ENCODE peak calls at places on chromosomes 1 and 21, in five cellular contexts. One of them, this sample, is unnamed.

GRCh38 chr1:174165471-174166137 is 6.3 kb downstream of the RABGAP1L start:
- DNase-seq in lower leg skin: no peak
- DNase-seq in foreskin fibroblast: no peak
- DNase-seq in body of pancreas: no peak
- DNase-seq in fibroblast of the aortic adventitia: peak
- DNase-seq in this sample: no peak

GRCh38 chr1:186183970-186184628 is 191.0 kb downstream of the TPR start:
- DNase-seq in lower leg skin: no peak
- DNase-seq in foreskin fibroblast: no peak
- DNase-seq in body of pancreas: no peak
- DNase-seq in fibroblast of the aortic adventitia: peak
- DNase-seq in this sample: no peak

GRCh38 chr1:197200468-197200899 is 54.0 kb upstream of the ASPM start:
- DNase-seq in lower leg skin: peak
- DNase-seq in foreskin fibroblast: peak
- DNase-seq in body of pancreas: no peak
- DNase-seq in fibroblast of the aortic adventitia: peak
- DNase-seq in this sample: no peak

GRCh38 chr1:27031235-27032118 is 18.8 kb upstream of the TENT5B start:
- DNase-seq in lower leg skin: peak
- DNase-seq in foreskin fibroblast: peak
- DNase-seq in body of pancreas: peak
- DNase-seq in fibroblast of the aortic adventitia: peak
- DNase-seq in this sample: peak

GRCh38 chr1:3461238-3461933 is 6.9 kb downstream of the ARHGEF16 start:
- DNase-seq in lower leg skin: no peak
- DNase-seq in foreskin fibroblast: no peak
- DNase-seq in body of pancreas: no peak
- DNase-seq in fibroblast of the aortic adventitia: no peak
- DNase-seq in this sample: no peak

GRCh38 chr21:42811960-42812359 is 67.4 kb downstream of the WDR4 start:
- DNase-seq in lower leg skin: no peak
- DNase-seq in foreskin fibroblast: no peak
- DNase-seq in body of pancreas: no peak
- DNase-seq in fibroblast of the aortic adventitia: no peak
- DNase-seq in this sample: no peak

GRCh38 chr1:220874201-220874655 is 5.0 kb upstream of the HLX start:
- DNase-seq in lower leg skin: no peak
- DNase-seq in foreskin fibroblast: no peak
- DNase-seq in body of pancreas: no peak
- DNase-seq in fibroblast of the aortic adventitia: peak
- DNase-seq in this sample: peak

GRCh38 chr1:153627797-153628626 is at the start of gene S100A1:
- DNase-seq in lower leg skin: no peak
- DNase-seq in foreskin fibroblast: no peak
- DNase-seq in body of pancreas: peak
- DNase-seq in fibroblast of the aortic adventitia: no peak
- DNase-seq in this sample: no peak

GRCh38 chr1:71351438-71351837 is 270.6 kb upstream of the ZRANB2 start:
- DNase-seq in lower leg skin: no peak
- DNase-seq in foreskin fibroblast: peak
- DNase-seq in body of pancreas: no peak
- DNase-seq in fibroblast of the aortic adventitia: peak
- DNase-seq in this sample: no peak

GRCh38 chr1:223628233-223628632 is 37.3 kb downstream of the CAPN8 start:
- DNase-seq in lower leg skin: no peak
- DNase-seq in foreskin fibroblast: no peak
- DNase-seq in body of pancreas: peak
- DNase-seq in fibroblast of the aortic adventitia: peak
- DNase-seq in this sample: peak

GRCh38 chr1:117590273-117590925 is 15.4 kb upstream of the TENT5C start:
- DNase-seq in lower leg skin: no peak
- DNase-seq in foreskin fibroblast: no peak
- DNase-seq in body of pancreas: peak
- DNase-seq in fibroblast of the aortic adventitia: no peak
- DNase-seq in this sample: no peak

GRCh38 chr1:212281589-212281988 is 3.6 kb upstream of the PPP2R5A start:
- DNase-seq in lower leg skin: no peak
- DNase-seq in foreskin fibroblast: peak
- DNase-seq in body of pancreas: no peak
- DNase-seq in fibroblast of the aortic adventitia: peak
- DNase-seq in this sample: no peak

GRCh38 chr21:28975401-28975800 is 17.3 kb downstream of the LTN1 start:
- DNase-seq in lower leg skin: no peak
- DNase-seq in foreskin fibroblast: peak
- DNase-seq in body of pancreas: no peak
- DNase-seq in fibroblast of the aortic adventitia: peak
- DNase-seq in this sample: no peak

GRCh38 chr1:61808968-61809367 is 66.7 kb downstream of the PATJ start:
- DNase-seq in lower leg skin: no peak
- DNase-seq in foreskin fibroblast: peak
- DNase-seq in body of pancreas: no peak
- DNase-seq in fibroblast of the aortic adventitia: peak
- DNase-seq in this sample: no peak

GRCh38 chr1:5648410-5649165 is 343.6 kb downstream of the NPHP4 start:
- DNase-seq in lower leg skin: no peak
- DNase-seq in foreskin fibroblast: no peak
- DNase-seq in body of pancreas: no peak
- DNase-seq in fibroblast of the aortic adventitia: no peak
- DNase-seq in this sample: no peak

GRCh38 chr1:201719812-201720521 is 109.0 kb upstream of the IPO9 start:
- DNase-seq in lower leg skin: peak
- DNase-seq in foreskin fibroblast: peak
- DNase-seq in body of pancreas: peak
- DNase-seq in fibroblast of the aortic adventitia: peak
- DNase-seq in this sample: no peak

GRCh38 chr1:20150969-20151368 is 11.8 kb downstream of the PLA2G2F start:
- DNase-seq in lower leg skin: no peak
- DNase-seq in foreskin fibroblast: no peak
- DNase-seq in body of pancreas: peak
- DNase-seq in fibroblast of the aortic adventitia: no peak
- DNase-seq in this sample: no peak

GRCh38 chr1:20153000-20153418 is 13.9 kb downstream of the PLA2G2F start:
- DNase-seq in lower leg skin: no peak
- DNase-seq in foreskin fibroblast: no peak
- DNase-seq in body of pancreas: peak
- DNase-seq in fibroblast of the aortic adventitia: no peak
- DNase-seq in this sample: peak

GRCh38 chr1:20154306-20154831 is 15.2 kb downstream of the PLA2G2F start:
- DNase-seq in lower leg skin: no peak
- DNase-seq in foreskin fibroblast: no peak
- DNase-seq in body of pancreas: peak
- DNase-seq in fibroblast of the aortic adventitia: no peak
- DNase-seq in this sample: no peak

GRCh38 chr1:20151906-20152598 is 12.9 kb downstream of the PLA2G2F start:
- DNase-seq in lower leg skin: peak
- DNase-seq in foreskin fibroblast: peak
- DNase-seq in body of pancreas: peak
- DNase-seq in fibroblast of the aortic adventitia: peak
- DNase-seq in this sample: peak

GRCh38 chr1:20152599-20152930 is 13.4 kb downstream of the PLA2G2F start:
- DNase-seq in lower leg skin: no peak
- DNase-seq in foreskin fibroblast: no peak
- DNase-seq in body of pancreas: no peak
- DNase-seq in fibroblast of the aortic adventitia: no peak
- DNase-seq in this sample: no peak
- TF ChIP-seq CTCF in lower leg skin: no peak
- TF ChIP-seq CTCF in foreskin fibroblast: no peak
- TF ChIP-seq CTCF in body of pancreas: no peak
- TF ChIP-seq CTCF in fibroblast of the aortic adventitia: no peak
- TF ChIP-seq CTCF in this sample: no peak

GRCh38 chr1:58814251-58815068 is 30.6 kb upstream of the JUN start:
- DNase-seq in lower leg skin: peak
- DNase-seq in foreskin fibroblast: no peak
- DNase-seq in body of pancreas: peak
- DNase-seq in fibroblast of the aortic adventitia: no peak
- DNase-seq in this sample: peak

GRCh38 chr1:58815680-58816071 is 31.8 kb upstream of the JUN start:
- DNase-seq in lower leg skin: no peak
- DNase-seq in foreskin fibroblast: no peak
- DNase-seq in body of pancreas: peak
- DNase-seq in fibroblast of the aortic adventitia: no peak
- DNase-seq in this sample: peak

GRCh38 chr1:58816747-58817221 is 32.9 kb upstream of the JUN start:
- DNase-seq in lower leg skin: no peak
- DNase-seq in foreskin fibroblast: no peak
- DNase-seq in body of pancreas: no peak
- DNase-seq in fibroblast of the aortic adventitia: peak
- DNase-seq in this sample: no peak

GRCh38 chr1:58815069-58815679 is 31.3 kb upstream of the JUN start:
- DNase-seq in lower leg skin: peak
- DNase-seq in foreskin fibroblast: peak
- DNase-seq in body of pancreas: peak
- DNase-seq in fibroblast of the aortic adventitia: peak
- DNase-seq in this sample: peak

GRCh38 chr1:58816072-58816746 is 32.4 kb upstream of the JUN start:
- DNase-seq in lower leg skin: peak
- DNase-seq in foreskin fibroblast: peak
- DNase-seq in body of pancreas: peak
- DNase-seq in fibroblast of the aortic adventitia: peak
- DNase-seq in this sample: peak
- TF ChIP-seq CTCF in lower leg skin: no peak
- TF ChIP-seq CTCF in foreskin fibroblast: no peak
- TF ChIP-seq CTCF in body of pancreas: no peak
- TF ChIP-seq CTCF in fibroblast of the aortic adventitia: peak
- TF ChIP-seq CTCF in this sample: no peak

DNA sequence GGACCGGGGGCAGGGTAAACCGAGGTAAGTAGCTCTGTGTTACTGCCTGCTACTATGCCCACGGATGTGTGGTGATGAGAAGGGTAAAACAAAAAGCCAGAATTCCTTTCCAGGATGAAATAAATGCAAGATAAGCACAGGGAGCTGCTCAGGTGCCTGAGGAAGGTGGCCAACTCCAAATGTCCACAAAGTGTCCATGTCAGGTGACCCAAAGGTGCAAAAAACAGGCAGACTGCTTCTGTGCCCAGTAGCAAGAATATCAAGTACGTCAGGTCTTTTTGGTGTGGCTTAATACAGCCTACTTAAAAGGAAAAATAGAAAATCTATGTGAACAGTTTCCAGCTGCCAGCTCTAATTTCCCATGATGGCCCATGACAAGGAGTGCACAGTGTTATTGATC is 279.3 kb downstream of the SETD4 start:
- DNase-seq in lower leg skin: no peak
- DNase-seq in foreskin fibroblast: no peak
- DNase-seq in body of pancreas: no peak
- DNase-seq in fibroblast of the aortic adventitia: no peak
- DNase-seq in this sample: no peak
- TF ChIP-seq CTCF in lower leg skin: no peak
- TF ChIP-seq CTCF in foreskin fibroblast: no peak
- TF ChIP-seq CTCF in body of pancreas: no peak
- TF ChIP-seq CTCF in fibroblast of the aortic adventitia: no peak
- TF ChIP-seq CTCF in this sample: no peak

DNA sequence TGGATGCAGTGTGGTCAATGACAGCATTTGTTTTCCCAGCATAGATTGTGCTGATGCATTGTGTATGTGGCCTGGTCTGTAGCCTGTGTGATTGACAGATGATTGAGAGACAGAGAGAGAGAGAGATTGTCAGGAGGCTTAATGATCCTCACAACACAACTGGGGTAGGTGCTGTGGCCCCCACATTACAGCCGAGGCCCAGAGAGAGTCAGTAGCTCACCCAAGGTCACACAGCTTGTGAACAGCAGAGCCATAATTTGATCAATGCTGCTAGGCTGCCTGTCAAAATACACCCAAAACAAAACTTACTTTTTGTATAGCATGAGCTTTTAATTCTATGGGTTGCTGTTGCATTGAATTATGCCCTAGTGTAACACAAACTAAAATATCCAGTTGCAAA is 20.2 kb upstream of the ETS2 start:
- DNase-seq in lower leg skin: no peak
- DNase-seq in foreskin fibroblast: no peak
- DNase-seq in body of pancreas: no peak
- DNase-seq in fibroblast of the aortic adventitia: no peak
- DNase-seq in this sample: no peak
- TF ChIP-seq CTCF in lower leg skin: no peak
- TF ChIP-seq CTCF in foreskin fibroblast: no peak
- TF ChIP-seq CTCF in body of pancreas: no peak
- TF ChIP-seq CTCF in fibroblast of the aortic adventitia: no peak
- TF ChIP-seq CTCF in this sample: no peak

DNA sequence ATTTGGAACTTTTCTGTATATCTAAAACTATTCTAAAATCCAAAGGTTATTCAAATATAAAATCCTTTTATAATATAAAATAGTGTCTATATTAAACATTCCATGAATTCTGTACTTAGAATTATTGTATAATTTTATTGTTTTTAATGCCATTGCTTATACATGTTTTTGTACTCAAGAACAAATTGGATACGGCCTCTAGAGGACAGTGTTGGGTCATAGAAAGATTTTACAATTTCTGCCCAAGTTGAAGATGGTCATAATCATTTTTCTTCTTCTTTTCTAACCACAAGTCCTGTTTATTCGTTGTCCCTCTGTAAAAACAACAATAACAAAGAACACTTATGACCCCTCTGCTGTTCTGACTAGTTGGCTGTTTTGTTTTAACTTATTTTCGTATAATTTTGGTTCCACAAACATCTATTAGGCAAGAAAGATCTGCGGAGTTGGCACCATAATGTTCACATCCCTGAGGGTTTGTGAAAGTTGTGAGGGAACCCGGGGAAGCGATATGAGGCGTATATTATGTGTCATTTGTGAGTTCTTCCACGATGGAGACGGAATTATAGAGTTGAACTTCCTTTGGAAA is 75.7 kb upstream of the KIF26B start:
- DNase-seq in lower leg skin: no peak
- DNase-seq in foreskin fibroblast: peak
- DNase-seq in body of pancreas: no peak
- DNase-seq in fibroblast of the aortic adventitia: peak
- DNase-seq in this sample: peak
- TF ChIP-seq CTCF in lower leg skin: no peak
- TF ChIP-seq CTCF in foreskin fibroblast: peak
- TF ChIP-seq CTCF in body of pancreas: no peak
- TF ChIP-seq CTCF in fibroblast of the aortic adventitia: peak
- TF ChIP-seq CTCF in this sample: no peak

GRCh38 chr1:184143449-184143848 is 91.9 kb downstream of the TSEN15 start:
- DNase-seq in lower leg skin: no peak
- DNase-seq in foreskin fibroblast: no peak
- DNase-seq in body of pancreas: no peak
- DNase-seq in fibroblast of the aortic adventitia: peak
- DNase-seq in this sample: no peak
- TF ChIP-seq CTCF in lower leg skin: no peak
- TF ChIP-seq CTCF in foreskin fibroblast: peak
- TF ChIP-seq CTCF in body of pancreas: no peak
- TF ChIP-seq CTCF in fibroblast of the aortic adventitia: peak
- TF ChIP-seq CTCF in this sample: no peak